ENCODE peak calls at places on chromosomes 4 and X, in eight cellular contexts. W is NCI-H524, K is PC-3, J is AG20443, E is nephron progenitor cell, N is right atrium auricular region, F is tibial artery, U is NCI-H82. T is an unnamed sample.

GRCh38 chr4:6576512-6576911 is 1.5 kb downstream of the MAN2B2 start:
- DNase-seq in U (no peak), W (no peak), J (no peak), N (no peak), K (peak), E (no peak), F (no peak), T (no peak)

GRCh38 chrX:809081-809480 is 178.5 kb downstream of the SHOX start:
- DNase-seq in E (no peak), F (no peak), U (no peak), J (no peak), W (no peak), N (no peak), K (no peak), T (no peak)

GRCh38 chr4:7873881-7874280 is 65.8 kb downstream of the AFAP1 start:
- DNase-seq in N (no peak), J (no peak), U (no peak), W (no peak), E (no peak), K (peak), F (no peak), T (no peak)

GRCh38 chr4:167234388-167234881 is at the start of gene SPOCK3:
- DNase-seq in W (peak), E (peak), K (peak), F (no peak), U (peak), N (no peak), J (peak), T (peak)

GRCh38 chrX:103393487-103393886 is 17.1 kb downstream of the BEX3 start:
- DNase-seq in K (no peak), F (no peak), N (no peak), U (no peak), E (no peak), J (no peak), W (no peak), T (no peak)

GRCh38 chrX:110418220-110418856 is 59.7 kb downstream of the RTL9 start:
- DNase-seq in J (peak), U (peak), N (no peak), E (peak), K (peak), F (no peak), W (peak), T (peak)

GRCh38 chrX:136303041-136303440 is 2.3 kb downstream of the ADGRG4 start:
- DNase-seq in U (no peak), W (no peak), J (no peak), N (no peak), E (no peak), F (no peak), K (no peak), T (no peak)

GRCh38 chr4:43286137-43286536 is 393.6 kb downstream of the GRXCR1 start:
- DNase-seq in J (no peak), K (no peak), F (no peak), W (no peak), U (no peak), N (no peak), E (no peak), T (no peak)

GRCh38 chrX:154057790-154058189 is 38.1 kb upstream of the IRAK1 start:
- DNase-seq in K (no peak), N (no peak), F (no peak), W (no peak), J (no peak), U (no peak), E (no peak), T (no peak)

GRCh38 chrX:68693481-68694410 is 46.3 kb downstream of the STARD8 start:
- DNase-seq in J (peak), E (peak), N (peak), U (peak), F (peak), W (peak), K (peak), T (peak)

GRCh38 chr4:7383251-7383650 is 51.5 kb downstream of the PSAPL1 start:
- DNase-seq in W (peak), J (no peak), U (peak), E (no peak), F (peak), K (no peak), N (no peak), T (no peak)

GRCh38 chr4:159765402-159765801 is 662.5 kb downstream of the RAPGEF2 start:
- DNase-seq in K (peak), U (no peak), E (no peak), N (no peak), F (no peak), W (no peak), J (no peak), T (no peak)

GRCh38 chr4:24742773-24743676 is 52.3 kb upstream of the SOD3 start:
- DNase-seq in W (no peak), K (no peak), U (no peak), N (peak), E (no peak), J (no peak), F (no peak), T (no peak)

GRCh38 chr4:27009539-27009938 is 148.9 kb downstream of the STIM2 start:
- DNase-seq in F (no peak), U (no peak), W (no peak), J (no peak), E (no peak), K (peak), N (no peak), T (no peak)

GRCh38 chr4:35229021-35229420 is 1015.3 kb downstream of the ARAP2 start:
- DNase-seq in E (no peak), U (no peak), J (no peak), N (no peak), K (no peak), F (no peak), W (no peak), T (no peak)

GRCh38 chr4:78372282-78372988 is 179.1 kb upstream of the ANXA3 start:
- DNase-seq in W (no peak), E (no peak), F (no peak), U (no peak), N (no peak), K (no peak), J (no peak), T (no peak)

GRCh38 chr4:48105230-48105629 is 28.8 kb downstream of the TXK start:
- DNase-seq in K (no peak), J (no peak), N (no peak), W (no peak), E (no peak), F (no peak), U (no peak), T (no peak)

GRCh38 chrX:111445485-111445884 is 33.5 kb upstream of the DCX start:
- DNase-seq in K (peak), F (no peak), N (no peak), J (peak), U (peak), W (peak), E (peak), T (peak)

T was measured in pons.